ENCODE peak calls at places on chromosomes 3 and 15, in six cellular contexts. B, Y, E, G, Z and T are unnamed samples.

GRCh38 chr3:40298075-40298474 is 11.4 kb upstream of the EIF1B start:
- DNase-seq in E (no peak), G (no peak), Y (no peak), B (no peak), Z (no peak), T (no peak)

GRCh38 chr15:23416349-23417276 is 30.4 kb downstream of the GOLGA6L2 start:
- DNase-seq in E (peak), Z (no peak), G (no peak), Y (no peak), B (peak), T (peak)

GRCh38 chr3:9809239-9809614 is 835 bp upstream of the TTLL3 start:
- DNase-seq in B (no peak), Z (no peak), G (no peak), Y (peak), E (no peak), T (no peak)

GRCh38 chr3:127536818-127537810 is 53.4 kb downstream of the TPRA1 start:
- DNase-seq in Y (no peak), E (no peak), G (no peak), B (no peak), Z (no peak), T (no peak)

GRCh38 chr15:88179562-88179961 is 77.0 kb downstream of the NTRK3 start:
- DNase-seq in Y (no peak), G (peak), Z (no peak), E (no peak), B (no peak), T (no peak)

GRCh38 chr3:190294030-190294429 is 28.2 kb downstream of the CLDN1 start:
- DNase-seq in Y (no peak), G (no peak), Z (no peak), B (no peak), E (no peak), T (no peak)

GRCh38 chr3:128665362-128666021 is 14.9 kb upstream of the RPN1 start:
- DNase-seq in Z (no peak), E (no peak), G (no peak), Y (peak), B (no peak), T (peak)

GRCh38 chr3:8147726-8148125 is 353.9 kb upstream of the LMCD1 start:
- DNase-seq in B (no peak), E (no peak), Y (no peak), Z (no peak), G (no peak), T (no peak)

GRCh38 chr3:142947352-142947751 is 16.1 kb downstream of the PAQR9 start:
- DNase-seq in Y (no peak), Z (no peak), B (peak), E (no peak), G (no peak), T (peak)

GRCh38 chr15:71103102-71103676 is 12.1 kb upstream of the THSD4 start:
- DNase-seq in E (no peak), Z (peak), G (peak), Y (peak), B (peak), T (no peak)

GRCh38 chr3:127368186-127369032 is 80.6 kb upstream of the PRR20G start:
- DNase-seq in Z (no peak), B (no peak), G (no peak), E (no peak), Y (no peak), T (no peak)

GRCh38 chr3:49133226-49133951 is 539 bp upstream of the LAMB2 start:
- DNase-seq in Z (peak), G (no peak), B (peak), Y (peak), E (peak), T (peak)

GRCh38 chr3:177336841-177337430 is 139.7 kb upstream of the TBL1XR1 start:
- DNase-seq in Y (no peak), B (peak), E (no peak), Z (no peak), G (no peak), T (no peak)

GRCh38 chr3:50015918-50016317 is 72.8 kb upstream of the RBM5 start:
- DNase-seq in Y (no peak), B (no peak), Z (no peak), G (no peak), E (no peak), T (no peak)

GRCh38 chr15:84151205-84151931 is 84.2 kb upstream of the GOLGA6L4 start:
- DNase-seq in B (no peak), G (no peak), Z (no peak), E (no peak), Y (no peak), T (no peak)

GRCh38 chr3:78969483-78969882 is 798.3 kb downstream of the ROBO1 start:
- DNase-seq in E (no peak), B (no peak), Z (no peak), Y (no peak), G (no peak), T (peak)

DNA sequence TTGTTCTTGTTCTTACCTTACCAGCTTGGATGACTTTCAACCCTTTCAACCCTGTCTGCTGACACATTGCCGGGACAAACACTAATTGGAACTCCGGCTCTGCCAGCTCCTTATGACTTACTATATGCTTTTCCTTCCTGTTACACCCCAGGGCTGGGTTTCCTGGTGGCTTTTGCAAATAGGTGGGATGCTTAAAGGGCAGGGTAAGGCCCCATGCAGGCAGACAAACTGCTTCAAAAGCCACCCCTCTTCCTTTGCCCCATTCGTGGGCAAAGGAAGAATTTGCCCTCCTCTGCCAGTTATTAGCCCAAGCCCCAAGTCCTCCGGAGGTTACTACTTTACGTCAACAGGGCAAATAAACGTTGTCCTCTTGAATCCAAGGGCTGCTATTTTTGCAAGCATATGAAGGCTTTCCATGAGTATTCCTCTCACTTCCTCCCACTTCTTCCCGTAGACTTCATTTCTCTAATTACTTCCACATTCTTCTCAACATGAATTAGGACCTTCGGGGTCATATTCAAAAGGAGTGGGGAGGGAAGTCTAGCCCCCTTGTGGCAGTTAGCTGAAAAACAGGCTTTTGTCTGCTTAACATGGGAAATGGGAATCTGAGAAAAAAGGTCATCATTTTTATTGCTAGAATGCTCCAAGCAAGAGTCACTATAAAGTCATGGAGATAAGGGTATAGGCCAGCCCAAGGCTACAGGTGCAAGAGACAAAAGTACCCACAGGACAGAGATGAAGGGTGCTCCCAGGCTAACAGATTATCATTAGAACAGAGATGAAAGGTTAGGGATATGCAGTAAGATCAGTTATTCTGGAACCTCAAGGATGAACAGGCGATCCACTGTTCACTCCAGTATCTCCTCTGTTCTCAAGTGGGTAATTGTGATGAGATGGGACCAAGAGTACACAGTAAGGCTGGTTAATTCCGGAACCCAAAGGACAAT is 56.3 kb upstream of the FSTL1 start:
- DNase-seq in E (peak), Z (peak), B (peak), G (no peak), Y (peak), T (peak)
- TF ChIP-seq RFX5 in E (no peak), Z (no peak), B (no peak), G (no peak), Y (no peak), T (no peak)

DNA sequence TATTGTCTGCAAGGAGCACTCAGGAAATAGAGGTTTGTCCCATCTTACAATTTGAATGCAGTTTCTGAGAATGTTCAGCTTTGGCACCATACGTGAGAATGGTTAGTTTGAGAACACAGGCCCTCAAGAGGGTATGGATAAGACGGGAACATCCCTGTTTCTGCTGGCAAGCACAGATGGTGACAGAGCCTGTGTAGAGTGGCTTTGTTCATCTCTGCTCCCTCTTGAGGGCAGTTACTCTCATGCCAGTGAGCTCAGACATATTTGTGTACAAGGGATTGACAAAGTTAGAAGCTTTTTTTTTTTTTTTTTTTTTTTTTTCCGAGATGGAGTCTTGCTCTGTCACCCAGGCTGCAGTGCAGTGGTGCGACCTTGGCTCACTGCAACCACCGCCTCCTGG is 71.5 kb upstream of the FILIP1L start:
- DNase-seq in G (no peak), E (no peak), B (no peak), Z (no peak), Y (no peak), T (no peak)
- TF ChIP-seq MAX in G (no peak), E (no peak), B (no peak), Z (no peak), Y (no peak), T (no peak)

DNA sequence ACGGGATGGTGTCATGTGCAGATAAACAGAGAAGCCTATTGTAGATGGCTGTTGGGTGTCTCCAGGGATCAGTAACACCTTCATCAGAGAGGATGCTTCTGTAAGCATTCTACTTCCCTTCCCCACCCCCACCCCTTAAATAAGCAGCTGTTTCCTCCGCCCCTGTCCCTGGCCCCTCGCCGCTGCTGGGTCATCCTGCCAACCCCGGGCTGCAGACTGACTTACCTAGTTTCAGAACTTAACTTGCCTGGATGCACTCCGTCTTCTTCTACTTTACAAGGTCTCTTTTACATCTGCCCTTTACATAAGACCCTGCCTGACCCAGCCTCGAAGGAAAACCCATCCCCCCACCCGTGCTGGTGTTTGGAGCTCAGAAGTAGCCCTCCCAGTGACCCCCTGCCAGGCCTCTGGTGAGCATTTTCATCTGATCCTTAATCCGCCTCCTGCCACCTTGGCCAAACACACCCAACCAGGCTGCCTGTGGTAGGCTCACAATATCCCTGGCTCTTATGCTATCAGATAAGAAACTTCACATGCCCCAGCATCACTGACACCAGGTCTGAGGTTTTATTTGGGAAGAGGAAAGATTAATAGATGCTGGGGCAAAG is 103.0 kb upstream of the HES1 start:
- DNase-seq in Z (no peak), B (no peak), Y (no peak), G (no peak), E (no peak), T (no peak)
- TF ChIP-seq RFX5 in Z (no peak), B (no peak), Y (no peak), G (no peak), E (no peak), T (no peak)

GRCh38 chr15:64524778-64525177 is 64.4 kb downstream of the ZNF609 start:
- DNase-seq in E (no peak), Z (peak), B (no peak), Y (no peak), G (no peak), T (no peak)

GRCh38 chr15:64525828-64526530 is 65.6 kb downstream of the ZNF609 start:
- DNase-seq in E (no peak), B (no peak), G (no peak), Z (no peak), Y (no peak), T (no peak)

GRCh38 chr15:64528871-64529270 is 68.5 kb downstream of the ZNF609 start:
- DNase-seq in E (no peak), Y (no peak), Z (no peak), B (no peak), G (no peak), T (no peak)

GRCh38 chr15:64530472-64530871 is 70.1 kb downstream of the ZNF609 start:
- DNase-seq in B (no peak), E (no peak), Y (no peak), G (no peak), Z (no peak), T (no peak)

GRCh38 chr15:64527263-64527984 is 67.0 kb downstream of the ZNF609 start:
- DNase-seq in B (no peak), Y (peak), Z (no peak), E (peak), G (no peak), T (no peak)
- TF ChIP-seq MAX in B (no peak), Y (no peak), Z (no peak), E (no peak), G (no peak), T (no peak)

GRCh38 chr3:153161138-153161713 is 800 bp upstream of the RAP2B start:
- DNase-seq in Y (peak), G (peak), Z (peak), E (peak), B (peak), T (peak)
- TF ChIP-seq RFX5 in Y (peak), G (peak), Z (peak), E (no peak), B (no peak), T (peak)

GRCh38 chr3:188489639-188490405 is 335.9 kb downstream of the LPP start:
- DNase-seq in G (no peak), E (no peak), Z (no peak), B (no peak), Y (no peak), T (no peak)

GRCh38 chr3:188490416-188490815 is 336.5 kb downstream of the LPP start:
- DNase-seq in G (no peak), Y (no peak), B (no peak), Z (no peak), E (no peak), T (no peak)

GRCh38 chr3:188486126-188486525 is 332.2 kb downstream of the LPP start:
- DNase-seq in B (no peak), G (no peak), E (no peak), Y (no peak), Z (no peak), T (no peak)

GRCh38 chr3:188487652-188488051 is 333.7 kb downstream of the LPP start:
- DNase-seq in Y (no peak), E (no peak), B (no peak), G (no peak), Z (no peak), T (no peak)

DNA sequence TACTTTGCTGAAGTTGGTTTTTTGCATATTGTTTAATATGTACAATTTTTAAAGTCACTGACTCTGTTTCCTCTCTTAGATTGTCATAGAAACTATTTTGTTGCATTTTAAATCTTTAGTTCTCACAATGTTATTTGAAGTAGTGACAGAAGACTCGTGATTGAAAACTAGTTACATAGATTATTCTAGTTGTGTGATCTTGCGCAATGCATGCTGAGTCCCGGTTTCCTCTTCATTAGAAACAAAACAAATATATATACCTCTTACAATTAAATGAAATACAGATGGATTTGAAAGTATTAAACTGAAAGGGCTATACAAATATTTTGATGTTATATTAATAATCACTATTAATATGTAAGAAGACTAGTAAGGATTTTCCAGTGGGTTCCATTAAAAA is 333.0 kb downstream of the LPP start:
- DNase-seq in G (no peak), Y (no peak), Z (no peak), E (no peak), B (no peak), T (no peak)
- TF ChIP-seq MAX in G (no peak), Y (no peak), Z (no peak), E (no peak), B (no peak), T (no peak)